ENCODE peak calls at places on chromosome 9, in five cellular contexts. One of them, this sample, is unnamed.

GRCh38 chr9:79623799-79624721 is 52.3 kb downstream of the TLE4 start:
- DNase-seq in spleen: no peak
- DNase-seq in heart left ventricle: peak; percentile 63
- DNase-seq in IMR-90: no peak
- DNase-seq in ovary: no peak
- DNase-seq in this sample: no peak

GRCh38 chr9:89541798-89542197 is 43.9 kb upstream of the SEMA4D start:
- DNase-seq in spleen: no peak
- DNase-seq in ovary: no peak
- DNase-seq in heart left ventricle: no peak
- DNase-seq in IMR-90: no peak
- DNase-seq in this sample: no peak

GRCh38 chr9:78676623-78677022 is 379.7 kb downstream of the PSAT1 start:
- DNase-seq in spleen: no peak
- DNase-seq in ovary: no peak
- DNase-seq in heart left ventricle: no peak
- DNase-seq in IMR-90: peak; percentile 76
- DNase-seq in this sample: no peak

GRCh38 chr9:4933861-4934260 is 51.2 kb upstream of the JAK2 start:
- DNase-seq in spleen: no peak
- DNase-seq in heart left ventricle: no peak
- DNase-seq in ovary: no peak
- DNase-seq in IMR-90: no peak
- DNase-seq in this sample: no peak

GRCh38 chr9:118896356-118897000 is 472.8 kb downstream of the BRINP1 start:
- DNase-seq in heart left ventricle: no peak
- DNase-seq in ovary: no peak
- DNase-seq in IMR-90: no peak
- DNase-seq in spleen: no peak
- DNase-seq in this sample: no peak

GRCh38 chr9:21836437-21837161 is 34.2 kb downstream of the MTAP start:
- DNase-seq in spleen: no peak
- DNase-seq in IMR-90: peak; percentile 100
- DNase-seq in ovary: no peak
- DNase-seq in heart left ventricle: no peak
- DNase-seq in this sample: no peak

GRCh38 chr9:2012347-2012746 is 2.8 kb upstream of the SMARCA2 start:
- DNase-seq in ovary: no peak
- DNase-seq in IMR-90: no peak
- DNase-seq in heart left ventricle: no peak
- DNase-seq in spleen: no peak
- DNase-seq in this sample: no peak

GRCh38 chr9:114154597-114155102 is 687 bp upstream of the COL27A1 start:
- DNase-seq in IMR-90: no peak
- DNase-seq in heart left ventricle: no peak
- DNase-seq in ovary: no peak
- DNase-seq in spleen: no peak
- DNase-seq in this sample: no peak

GRCh38 chr9:15246688-15247087 is 60.3 kb downstream of the TTC39B start:
- DNase-seq in IMR-90: peak; percentile 55
- DNase-seq in ovary: no peak
- DNase-seq in heart left ventricle: no peak
- DNase-seq in spleen: no peak
- DNase-seq in this sample: no peak

GRCh38 chr9:133657120-133657661 is 21.0 kb downstream of the DBH start:
- DNase-seq in IMR-90: peak; percentile 7
- DNase-seq in heart left ventricle: no peak
- DNase-seq in ovary: no peak
- DNase-seq in spleen: no peak
- DNase-seq in this sample: no peak

GRCh38 chr9:69542048-69542447 is 130.1 kb downstream of the APBA1 start:
- DNase-seq in spleen: no peak
- DNase-seq in ovary: no peak
- DNase-seq in IMR-90: no peak
- DNase-seq in heart left ventricle: no peak
- DNase-seq in this sample: no peak

GRCh38 chr9:116378873-116379272 is 225.3 kb downstream of the PAPPA start:
- DNase-seq in spleen: no peak
- DNase-seq in heart left ventricle: no peak
- DNase-seq in IMR-90: no peak
- DNase-seq in ovary: no peak
- DNase-seq in this sample: no peak

GRCh38 chr9:105064248-105065118 is 136.5 kb upstream of the ABCA1 start:
- DNase-seq in IMR-90: peak; percentile 97
- DNase-seq in ovary: peak; percentile 89
- DNase-seq in heart left ventricle: peak; percentile 93
- DNase-seq in spleen: peak; percentile 89
- DNase-seq in this sample: peak; percentile 88

GRCh38 chr9:94861589-94862241 is 135.2 kb downstream of the AOPEP start:
- DNase-seq in heart left ventricle: no peak
- DNase-seq in spleen: no peak
- DNase-seq in IMR-90: peak; percentile 85
- DNase-seq in ovary: no peak
- DNase-seq in this sample: no peak

GRCh38 chr9:21994996-21995651 is 533 bp downstream of the CDKN2B-AS1 start:
- DNase-seq in spleen: peak; percentile 98
- DNase-seq in IMR-90: peak; percentile 69
- DNase-seq in ovary: peak; percentile 40
- DNase-seq in heart left ventricle: peak; percentile 89
- DNase-seq in this sample: peak; percentile 57

GRCh38 chr9:35521708-35522107 is 31.8 kb downstream of the RUSC2 start:
- DNase-seq in IMR-90: peak; percentile 88
- DNase-seq in spleen: no peak
- DNase-seq in heart left ventricle: no peak
- DNase-seq in ovary: no peak
- DNase-seq in this sample: no peak

GRCh38 chr9:18480649-18481048 is 6.7 kb downstream of the ADAMTSL1 start:
- DNase-seq in IMR-90: peak; percentile 54
- DNase-seq in spleen: no peak
- DNase-seq in heart left ventricle: no peak
- DNase-seq in ovary: no peak
- DNase-seq in this sample: no peak

GRCh38 chr9:88280816-88281382 is 107.3 kb upstream of the SPIN1 start:
- DNase-seq in IMR-90: peak; percentile 76
- DNase-seq in heart left ventricle: no peak
- DNase-seq in ovary: no peak
- DNase-seq in spleen: no peak
- DNase-seq in this sample: no peak

GRCh38 chr9:35910613-35911488 is 1.6 kb downstream of the SPAAR start:
- DNase-seq in spleen: peak; percentile 80
- DNase-seq in IMR-90: peak; percentile 52
- DNase-seq in heart left ventricle: no peak
- DNase-seq in ovary: no peak
- DNase-seq in this sample: no peak

GRCh38 chr9:87725900-87726709 is at the start of gene CTSL:
- DNase-seq in IMR-90: peak; percentile 76
- DNase-seq in heart left ventricle: peak; percentile 96
- DNase-seq in ovary: peak; percentile 95
- DNase-seq in spleen: peak; percentile 89
- DNase-seq in this sample: peak; percentile 96

GRCh38 chr9:385818-386398 is 171.2 kb downstream of the DOCK8 start:
- DNase-seq in ovary: peak; percentile 22
- DNase-seq in IMR-90: peak; percentile 52
- DNase-seq in heart left ventricle: no peak
- DNase-seq in spleen: no peak
- DNase-seq in this sample: peak; percentile 44

GRCh38 chr9:38214441-38214840 is 145.4 kb upstream of the SHB start:
- DNase-seq in spleen: no peak
- DNase-seq in heart left ventricle: no peak
- DNase-seq in ovary: no peak
- DNase-seq in IMR-90: no peak
- DNase-seq in this sample: no peak

GRCh38 chr9:91117959-91118651 is 243.6 kb downstream of the AUH start:
- DNase-seq in IMR-90: peak; percentile 82
- DNase-seq in spleen: peak; percentile 89
- DNase-seq in ovary: peak; percentile 93
- DNase-seq in heart left ventricle: peak; percentile 93
- DNase-seq in this sample: peak; percentile 86

GRCh38 chr9:15430920-15431844 is 8.5 kb downstream of the SNAPC3 start:
- DNase-seq in spleen: no peak
- DNase-seq in IMR-90: no peak
- DNase-seq in heart left ventricle: no peak
- DNase-seq in ovary: no peak
- DNase-seq in this sample: no peak

GRCh38 chr9:33017283-33018041 is 7.6 kb upstream of the DNAJA1 start:
- DNase-seq in heart left ventricle: no peak
- DNase-seq in spleen: no peak
- DNase-seq in IMR-90: no peak
- DNase-seq in ovary: no peak
- DNase-seq in this sample: no peak

GRCh38 chr9:86434039-86434726 is 80.0 kb upstream of the TUT7 start:
- DNase-seq in IMR-90: peak; percentile 79
- DNase-seq in ovary: peak; percentile 57
- DNase-seq in spleen: no peak
- DNase-seq in heart left ventricle: no peak
- DNase-seq in this sample: peak; percentile 85

GRCh38 chr9:121782514-121783110 is 131.2 kb downstream of the DAB2IP start:
- DNase-seq in IMR-90: no peak
- DNase-seq in ovary: no peak
- DNase-seq in heart left ventricle: no peak
- DNase-seq in spleen: no peak
- DNase-seq in this sample: no peak

GRCh38 chr9:16867571-16868311 is 2.7 kb downstream of the BNC2 start:
- DNase-seq in heart left ventricle: no peak
- DNase-seq in spleen: no peak
- DNase-seq in IMR-90: peak; percentile 81
- DNase-seq in ovary: peak; percentile 55
- DNase-seq in this sample: peak; percentile 51

GRCh38 chr9:101485873-101486692 is 47.6 kb upstream of the RNF20 start:
- DNase-seq in heart left ventricle: peak; percentile 71
- DNase-seq in ovary: peak; percentile 68
- DNase-seq in spleen: no peak
- DNase-seq in IMR-90: peak; percentile 41
- DNase-seq in this sample: peak; percentile 37

GRCh38 chr9:127083598-127083997 is 38.8 kb downstream of the ANGPTL2 start:
- DNase-seq in heart left ventricle: no peak
- DNase-seq in spleen: no peak
- DNase-seq in ovary: no peak
- DNase-seq in IMR-90: peak; percentile 13
- DNase-seq in this sample: peak; percentile 10

GRCh38 chr9:84000186-84000585 is 19.6 kb downstream of the RMI1 start:
- DNase-seq in ovary: no peak
- DNase-seq in IMR-90: peak; percentile 38
- DNase-seq in spleen: no peak
- DNase-seq in heart left ventricle: no peak
- DNase-seq in this sample: no peak

GRCh38 chr9:37337301-37337905 is 85.1 kb upstream of the GRHPR start:
- DNase-seq in spleen: no peak
- DNase-seq in IMR-90: no peak
- DNase-seq in heart left ventricle: no peak
- DNase-seq in ovary: no peak
- DNase-seq in this sample: no peak

GRCh38 chr9:27529316-27530278 is at the start of gene MOB3B:
- DNase-seq in IMR-90: peak; percentile 50
- DNase-seq in heart left ventricle: peak; percentile 93
- DNase-seq in ovary: peak; percentile 91
- DNase-seq in spleen: peak; percentile 97
- DNase-seq in this sample: peak; percentile 88
- H3K27me3 ChIP-seq in IMR-90: peaks cover 32% of the 10 kb centered on the region
- H3K27me3 ChIP-seq in heart left ventricle: no peaks in the 10 kb centered on the region
- H3K27me3 ChIP-seq in ovary: no peaks in the 10 kb centered on the region
- H3K27me3 ChIP-seq in spleen: peaks cover 20% of the 10 kb centered on the region
- H3K27me3 ChIP-seq in this sample: no peaks in the 10 kb centered on the region

GRCh38 chr9:97979778-97980478 is 3.2 kb upstream of the ANP32B start:
- DNase-seq in heart left ventricle: no peak
- DNase-seq in ovary: no peak
- DNase-seq in spleen: no peak
- DNase-seq in IMR-90: no peak
- DNase-seq in this sample: no peak
- TF ChIP-seq POLR2A in heart left ventricle: no peak
- TF ChIP-seq POLR2A in ovary: no peak
- TF ChIP-seq POLR2A in spleen: no peak
- TF ChIP-seq POLR2A in IMR-90: no peak
- TF ChIP-seq POLR2A in this sample: no peak

GRCh38 chr9:136434580-136435169 is 5.0 kb downstream of the INPP5E start:
- DNase-seq in spleen: no peak
- DNase-seq in ovary: no peak
- DNase-seq in heart left ventricle: no peak
- DNase-seq in IMR-90: no peak
- DNase-seq in this sample: no peak

GRCh38 chr9:136432591-136432990 is 7.1 kb downstream of the INPP5E start:
- DNase-seq in ovary: no peak
- DNase-seq in heart left ventricle: no peak
- DNase-seq in IMR-90: no peak
- DNase-seq in spleen: no peak
- DNase-seq in this sample: no peak

GRCh38 chr9:136431782-136432350 is 7.8 kb downstream of the INPP5E start:
- DNase-seq in ovary: no peak
- DNase-seq in IMR-90: no peak
- DNase-seq in spleen: no peak
- DNase-seq in heart left ventricle: no peak
- DNase-seq in this sample: no peak

GRCh38 chr9:136433849-136434579 is 5.6 kb downstream of the INPP5E start:
- DNase-seq in ovary: peak; percentile 28
- DNase-seq in heart left ventricle: no peak
- DNase-seq in spleen: no peak
- DNase-seq in IMR-90: no peak
- DNase-seq in this sample: no peak

GRCh38 chr9:136433043-136433715 is 6.5 kb downstream of the INPP5E start:
- DNase-seq in spleen: no peak
- DNase-seq in heart left ventricle: no peak
- DNase-seq in ovary: no peak
- DNase-seq in IMR-90: no peak
- DNase-seq in this sample: no peak
- H3K36me3 ChIP-seq in spleen: peaks cover 75% of the 10 kb centered on the region
- H3K36me3 ChIP-seq in heart left ventricle: peaks cover 67% of the 10 kb centered on the region
- H3K36me3 ChIP-seq in ovary: no peaks in the 10 kb centered on the region
- H3K36me3 ChIP-seq in IMR-90: peaks cover 45% of the 10 kb centered on the region
- H3K36me3 ChIP-seq in this sample: no peaks in the 10 kb centered on the region

GRCh38 chr9:120689860-120690259 is 24.4 kb downstream of the MEGF9 start:
- DNase-seq in spleen: no peak
- DNase-seq in ovary: no peak
- DNase-seq in heart left ventricle: no peak
- DNase-seq in IMR-90: peak; percentile 46
- DNase-seq in this sample: no peak
- H3K27me3 ChIP-seq in spleen: no peaks in the 10 kb centered on the region
- H3K27me3 ChIP-seq in ovary: no peaks in the 10 kb centered on the region
- H3K27me3 ChIP-seq in heart left ventricle: no peaks in the 10 kb centered on the region
- H3K27me3 ChIP-seq in IMR-90: no peaks in the 10 kb centered on the region
- H3K27me3 ChIP-seq in this sample: no peaks in the 10 kb centered on the region